ENCODE peak calls at places on chromosomes 2 and 18, in five cellular contexts. B is activated CD8-positive, alpha-beta T cell treated with anti-CD3 and anti-CD28 coated beads for 36 hours; D is GM23338; J is transverse colon; P is fibroblast of mammary gland. E is an unnamed sample.

GRCh38 chr2:217371681-217372297 is 511.9 kb upstream of the TNP1 start:
- DNase-seq in B (no peak), D (no peak), J (no peak), P (no peak), E (no peak)

GRCh38 chr2:38217401-38218188 is 141.6 kb upstream of the CYP1B1 start:
- DNase-seq in B (no peak), D (no peak), J (no peak), P (no peak), E (no peak)

GRCh38 chr2:23497063-23497462 is 112.1 kb downstream of the KLHL29 start:
- DNase-seq in B (peak; percentile 67), D (peak; percentile 46), J (no peak), P (peak; percentile 44), E (peak; percentile 12)

GRCh38 chr2:169001116-169001815 is 29.9 kb downstream of the ABCB11 start:
- DNase-seq in B (no peak), D (no peak), J (no peak), P (peak; percentile 13), E (peak; percentile 11)

GRCh38 chr18:35993013-35993412 is 20.5 kb downstream of the RMP24 start:
- DNase-seq in B (no peak), D (no peak), J (no peak), P (no peak), E (no peak)

GRCh38 chr2:32061430-32061829 is 1.9 kb upstream of the SPAST start:
- DNase-seq in B (no peak), D (no peak), J (no peak), P (no peak), E (no peak)

GRCh38 chr2:188527701-188528100 is 236.0 kb downstream of the GULP1 start:
- DNase-seq in B (no peak), D (no peak), J (no peak), P (peak; percentile 51), E (no peak)

GRCh38 chr2:152755029-152755428 is 36.6 kb downstream of the ARL6IP6 start:
- DNase-seq in B (peak; percentile 13), D (peak; percentile 79), J (no peak), P (no peak), E (peak; percentile 7)

GRCh38 chr2:135124924-135125886 is 73.1 kb downstream of the RAB3GAP1 start:
- DNase-seq in B (no peak), D (no peak), J (no peak), P (peak; percentile 20), E (peak; percentile 20)

GRCh38 chr18:79857082-79857661 is 59.4 kb downstream of the KCNG2 start:
- DNase-seq in B (no peak), D (no peak), J (no peak), P (peak; percentile 70), E (peak; percentile 48)

GRCh38 chr2:205686231-205687017 is 4.1 kb downstream of the NRP2 start:
- DNase-seq in B (no peak), D (peak; percentile 68), J (no peak), P (no peak), E (peak; percentile 62)

GRCh38 chr2:197116306-197116879 is 189.9 kb upstream of the PGAP1 start:
- DNase-seq in B (no peak), D (no peak), J (no peak), P (no peak), E (no peak)

GRCh38 chr2:27284989-27285388 is 2.8 kb downstream of the TRIM54 start:
- DNase-seq in B (no peak), D (no peak), J (no peak), P (no peak), E (no peak)

GRCh38 chr2:117707874-117708273 is 106.6 kb upstream of the DDX18 start:
- DNase-seq in B (no peak), D (no peak), J (no peak), P (no peak), E (no peak)

GRCh38 chr18:908631-909621 is 4.3 kb downstream of the ADCYAP1 start:
- DNase-seq in B (no peak), D (peak; percentile 80), J (no peak), P (no peak), E (no peak)

GRCh38 chr2:85445316-85446295 is 27.1 kb downstream of the SH2D6 start:
- DNase-seq in B (no peak), D (no peak), J (no peak), P (peak; percentile 78), E (peak; percentile 93)

GRCh38 chr2:239268082-239268481 is 132.7 kb downstream of the HDAC4 start:
- DNase-seq in B (peak; percentile 1), D (no peak), J (peak; percentile 83), P (no peak), E (peak; percentile 42)

GRCh38 chr2:239266436-239266770 is 134.4 kb downstream of the HDAC4 start:
- DNase-seq in B (no peak), D (no peak), J (no peak), P (no peak), E (no peak)

GRCh38 chr2:239266779-239267410 is 133.9 kb downstream of the HDAC4 start:
- DNase-seq in B (no peak), D (no peak), J (peak; percentile 32), P (no peak), E (no peak)

GRCh38 chr2:239268549-239268948 is 132.3 kb downstream of the HDAC4 start:
- DNase-seq in B (peak; percentile 1), D (no peak), J (no peak), P (no peak), E (no peak)

GRCh38 chr2:239267411-239267941 is 133.3 kb downstream of the HDAC4 start:
- DNase-seq in B (peak; percentile 98), D (peak; percentile 33), J (peak; percentile 89), P (peak; percentile 76), E (peak; percentile 89)
- TF ChIP-seq CTCF in B (no peak), D (peak; percentile 36), J (peak; percentile 31), P (peak; percentile 10), E (peak; percentile 63)

GRCh38 chr2:226676618-226677017 is 123.0 kb downstream of the IRS1 start:
- DNase-seq in B (no peak), D (no peak), J (no peak), P (no peak), E (no peak)

GRCh38 chr2:226679389-226680057 is 120.1 kb downstream of the IRS1 start:
- DNase-seq in B (no peak), D (no peak), J (no peak), P (no peak), E (no peak)

GRCh38 chr2:226677080-226677479 is 122.5 kb downstream of the IRS1 start:
- DNase-seq in B (no peak), D (no peak), J (no peak), P (no peak), E (no peak)

GRCh38 chr2:226680674-226681073 is 118.9 kb downstream of the IRS1 start:
- DNase-seq in B (no peak), D (no peak), J (no peak), P (no peak), E (no peak)

GRCh38 chr2:226678422-226678821 is 121.2 kb downstream of the IRS1 start:
- DNase-seq in B (no peak), D (no peak), J (peak; percentile 58), P (no peak), E (no peak)
- TF ChIP-seq CTCF in B (no peak), D (no peak), J (no peak), P (no peak), E (no peak)

GRCh38 chr18:63518178-63519012 is 23.8 kb upstream of the SERPINB12 start:
- DNase-seq in B (peak; percentile 72), D (peak; percentile 95), J (peak; percentile 50), P (peak; percentile 78), E (peak; percentile 79)

GRCh38 chr18:63515799-63516198 is 26.4 kb upstream of the SERPINB12 start:
- DNase-seq in B (no peak), D (no peak), J (no peak), P (no peak), E (no peak)

GRCh38 chr18:63514326-63514725 is 27.8 kb upstream of the SERPINB12 start:
- DNase-seq in B (no peak), D (peak; percentile 35), J (no peak), P (no peak), E (no peak)

GRCh38 chr18:63511285-63511684 is 30.9 kb upstream of the SERPINB12 start:
- DNase-seq in B (peak; percentile 13), D (peak; percentile 94), J (no peak), P (peak; percentile 64), E (peak; percentile 54)

DNA sequence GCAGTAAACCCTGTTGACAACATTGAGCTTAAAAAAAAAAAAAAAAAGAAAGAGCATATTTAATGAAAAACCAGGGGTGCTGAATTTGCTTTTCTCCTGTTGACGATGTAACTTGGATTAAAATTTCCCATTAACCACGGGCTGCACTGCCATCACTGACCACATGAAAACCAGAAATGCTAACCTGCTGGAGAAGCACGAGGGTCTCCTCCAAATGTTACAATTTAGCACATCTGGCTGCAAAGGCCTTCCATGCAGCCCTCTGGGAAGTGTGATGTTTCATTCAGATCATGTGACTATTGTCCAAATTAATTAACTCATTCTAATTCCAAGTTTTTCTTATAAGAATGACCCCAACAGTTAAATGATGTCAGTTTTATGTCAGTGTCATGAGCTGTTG is 26.9 kb upstream of the SERPINB12 start:
- DNase-seq in B (no peak), D (peak; percentile 54), J (no peak), P (no peak), E (no peak)
- TF ChIP-seq CTCF in B (no peak), D (peak; percentile 2), J (no peak), P (peak; percentile 17), E (no peak)

GRCh38 chr2:30577151-30577550 is 130.1 kb downstream of the LCLAT1 start:
- DNase-seq in B (no peak), D (peak; percentile 54), J (no peak), P (no peak), E (no peak)
- TF ChIP-seq CTCF in B (no peak), D (no peak), J (no peak), P (no peak), E (no peak)

GRCh38 chr2:8430628-8431027 is 251.2 kb upstream of the ID2 start:
- DNase-seq in B (no peak), D (no peak), J (no peak), P (no peak), E (no peak)
- TF ChIP-seq CTCF in B (no peak), D (peak; percentile 20), J (no peak), P (peak; percentile 14), E (no peak)

GRCh38 chr2:54279385-54279784 is 23.4 kb upstream of the TSPYL6 start:
- DNase-seq in B (no peak), D (peak; percentile 28), J (no peak), P (no peak), E (peak; percentile 16)
- TF ChIP-seq CTCF in B (no peak), D (no peak), J (no peak), P (peak; percentile 31), E (peak; percentile 54)

GRCh38 chr18:23706971-23707640 is 17.9 kb downstream of the LAMA3 start:
- DNase-seq in B (no peak), D (no peak), J (no peak), P (no peak), E (no peak)
- TF ChIP-seq CTCF in B (no peak), D (no peak), J (no peak), P (no peak), E (no peak)

DNA sequence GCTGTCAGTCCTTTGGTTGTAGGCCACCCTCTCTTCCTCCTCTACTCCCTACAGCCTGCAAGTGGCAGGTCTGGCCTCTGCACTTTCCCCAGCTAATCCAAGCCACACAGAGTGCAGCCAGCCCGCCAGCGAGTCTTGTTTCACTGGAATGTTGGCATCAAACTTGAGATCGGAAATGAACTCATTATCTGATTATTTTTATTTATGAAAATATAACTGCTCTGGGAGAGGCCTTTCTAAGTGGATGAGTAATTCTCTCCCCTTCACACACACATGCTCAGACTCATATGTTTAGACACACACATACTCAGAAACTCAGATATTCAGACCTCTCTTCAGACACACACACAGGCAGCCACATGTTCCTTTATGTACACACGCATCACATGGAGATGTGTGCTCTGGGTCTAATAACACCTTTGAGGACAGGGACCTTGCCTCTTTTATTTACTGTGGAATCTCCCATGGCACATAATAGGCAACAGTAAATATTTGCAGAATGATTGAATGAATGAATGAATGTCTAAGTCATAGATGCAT is 151.3 kb downstream of the ZFP36L2 start:
- DNase-seq in B (no peak), D (no peak), J (peak; percentile 55), P (peak; percentile 98), E (peak; percentile 98)
- TF ChIP-seq CTCF in B (no peak), D (no peak), J (no peak), P (peak; percentile 15), E (no peak)

E was measured in fibroblast of villous mesenchyme.